ENCODE peak calls at places on chromosomes 13 and 19, in four cellular contexts. U, L, H and C are unnamed samples.

GRCh38 chr13:26749905-26750304 is 10.7 kb downstream of the GPR12 start:
- DNase-seq in U (no peak), L (no peak), H (no peak), C (no peak)

GRCh38 chr13:28657784-28658538 is 969 bp upstream of the POMP start:
- DNase-seq in U (no peak), L (no peak), H (no peak), C (no peak)

GRCh38 chr19:54464044-54464623 is 556 bp upstream of the LENG9 start:
- DNase-seq in U (peak; percentile 69), L (no peak), H (peak; percentile 91), C (peak; percentile 83)

GRCh38 chr19:45569619-45570421 is 14.8 kb downstream of the OPA3 start:
- DNase-seq in U (no peak), L (no peak), H (peak; percentile 85), C (peak; percentile 44)

GRCh38 chr19:11142528-11143171 is 12.9 kb downstream of the SPC24 start:
- DNase-seq in U (peak; percentile 92), L (peak; percentile 90), H (no peak), C (no peak)

GRCh38 chr19:15091918-15092753 is 10.1 kb downstream of the OR1I1 start:
- DNase-seq in U (no peak), L (peak; percentile 44), H (no peak), C (peak; percentile 29)

GRCh38 chr13:26839682-26840081 is 79.1 kb upstream of the GPR12 start:
- DNase-seq in U (no peak), L (no peak), H (no peak), C (no peak)

GRCh38 chr19:11164879-11165406 is 9.4 kb upstream of the SPC24 start:
- DNase-seq in U (no peak), L (peak; percentile 85), H (no peak), C (no peak)

GRCh38 chr19:1233361-1233667 is 4.5 kb downstream of the CBARP start:
- DNase-seq in U (no peak), L (no peak), H (no peak), C (no peak)

GRCh38 chr19:8396563-8397203 is 6.5 kb downstream of the RAB11B start:
- DNase-seq in U (peak; percentile 52), L (no peak), H (peak; percentile 86), C (peak; percentile 69)

GRCh38 chr13:41580345-41580744 is 123.0 kb downstream of the RGCC start:
- DNase-seq in U (no peak), L (no peak), H (no peak), C (no peak)

GRCh38 chr13:25292301-25292700 is 5.0 kb upstream of the MTMR6 start:
- DNase-seq in U (no peak), L (no peak), H (no peak), C (no peak)

GRCh38 chr19:43467730-43468129 is 2.3 kb upstream of the LYPD3 start:
- DNase-seq in U (no peak), L (no peak), H (no peak), C (no peak)

GRCh38 chr13:98664924-98665637 is 87.4 kb downstream of the SLC15A1 start:
- DNase-seq in U (no peak), L (no peak), H (no peak), C (no peak)

GRCh38 chr13:34357435-34358232 is 539.7 kb downstream of the RFC3 start:
- DNase-seq in U (peak; percentile 28), L (no peak), H (no peak), C (no peak)

GRCh38 chr19:43983544-43983911 is 460 bp upstream of the ZNF155 start:
- DNase-seq in U (no peak), L (no peak), H (no peak), C (no peak)

GRCh38 chr13:21531475-21531874 is 72.4 kb upstream of the ZDHHC20 start:
- DNase-seq in U (no peak), L (no peak), H (no peak), C (no peak)

GRCh38 chr19:45154064-45154827 is 6.5 kb downstream of the NKPD1 start:
- DNase-seq in U (peak; percentile 60), L (no peak), H (no peak), C (no peak)

GRCh38 chr13:47798906-47799305 is 202.2 kb downstream of the SUCLA2 start:
- DNase-seq in U (no peak), L (no peak), H (no peak), C (no peak)

GRCh38 chr19:14450168-14450874 is 17.2 kb downstream of the PKN1 start:
- DNase-seq in U (no peak), L (no peak), H (peak; percentile 86), C (peak; percentile 68)